ENCODE peak calls at places on chromosomes 2 and 18, in five cellular contexts. Y, T, D, J and N are unnamed samples.

GRCh38 chr2:85326946-85327756 is 638 bp downstream of the TGOLN2 start:
- DNase-seq in D (no peak), T (peak), Y (no peak), J (peak), N (peak)

GRCh38 chr2:102187191-102188150 is 648 bp downstream of the IL1RL2 start:
- DNase-seq in J (peak), Y (no peak), T (peak), D (peak), N (peak)

GRCh38 chr2:96546797-96547196 is 10.2 kb downstream of the ARID5A start:
- DNase-seq in Y (no peak), J (no peak), D (no peak), T (no peak), N (no peak)

GRCh38 chr2:70116936-70117554 is 29.8 kb downstream of the PCBP1 start:
- DNase-seq in D (no peak), J (no peak), Y (no peak), T (no peak), N (no peak)

GRCh38 chr2:235170536-235171510 is 219.0 kb downstream of the SH3BP4 start:
- DNase-seq in Y (peak), T (peak), D (no peak), J (no peak), N (no peak)

GRCh38 chr2:9830685-9831410 is 12.4 kb upstream of the TAF1B start:
- DNase-seq in Y (no peak), D (no peak), J (no peak), T (no peak), N (no peak)

GRCh38 chr2:60899230-60899891 is 18.0 kb downstream of the REL start:
- DNase-seq in D (no peak), Y (no peak), J (peak), T (no peak), N (no peak)

GRCh38 chr18:75683426-75683825 is 255.9 kb upstream of the SMIM21 start:
- DNase-seq in T (no peak), D (no peak), J (no peak), Y (no peak), N (no peak)

GRCh38 chr2:216989335-216990129 is 129.7 kb upstream of the TNP1 start:
- DNase-seq in D (no peak), Y (no peak), T (no peak), J (no peak), N (no peak)

GRCh38 chr2:187581125-187581896 is 27.1 kb upstream of the TFPI start:
- DNase-seq in D (no peak), T (peak), J (peak), Y (peak), N (no peak)

GRCh38 chr2:70570041-70570661 is 16.5 kb upstream of the TGFA start:
- DNase-seq in T (peak), D (no peak), Y (no peak), J (no peak), N (no peak)

GRCh38 chr2:190283783-190284182 is 35.8 kb downstream of the HIBCH start:
- DNase-seq in Y (no peak), T (peak), J (no peak), D (no peak), N (no peak)

GRCh38 chr18:6389005-6389404 is 25.7 kb downstream of the L3MBTL4 start:
- DNase-seq in J (no peak), T (no peak), D (no peak), Y (no peak), N (no peak)

GRCh38 chr18:24763765-24764548 is 303.5 kb downstream of the HRH4 start:
- DNase-seq in D (no peak), Y (no peak), T (peak), J (no peak), N (no peak)

GRCh38 chr2:37858197-37858711 is 66.8 kb upstream of the RMDN2 start:
- DNase-seq in Y (no peak), D (no peak), T (peak), J (no peak), N (no peak)

GRCh38 chr2:24253303-24253919 is 78.6 kb downstream of the FAM228A start:
- DNase-seq in Y (no peak), D (no peak), T (no peak), J (no peak), N (no peak)